ENCODE peak calls at places on chromosomes 4 and X, in six cellular contexts. W, C, Z, U, L and A are unnamed samples.

GRCh38 chrX:57822398-57822797 is 87.9 kb downstream of the ZXDA start:
- DNase-seq in W (no peak), U (no peak), Z (no peak), C (no peak), L (no peak), A (no peak)

GRCh38 chr4:2785613-2786012 is 7.3 kb upstream of the SH3BP2 start:
- DNase-seq in U (no peak), L (no peak), W (peak), Z (no peak), C (no peak), A (no peak)

GRCh38 chr4:108465886-108466491 is 154.4 kb upstream of the RPL34 start:
- DNase-seq in U (no peak), W (no peak), C (no peak), L (no peak), Z (no peak), A (no peak)

GRCh38 chr4:147786031-147786430 is 54.1 kb downstream of the ARHGAP10 start:
- DNase-seq in C (no peak), L (no peak), U (no peak), Z (no peak), W (no peak), A (no peak)

GRCh38 chr4:16608123-16608522 is 290.3 kb downstream of the LDB2 start:
- DNase-seq in W (no peak), U (no peak), L (no peak), Z (peak), C (no peak), A (no peak)

GRCh38 chr4:171067422-171067821 is 745.8 kb upstream of the GALNTL6 start:
- DNase-seq in L (no peak), C (no peak), W (peak), U (no peak), Z (no peak), A (no peak)

GRCh38 chr4:166493828-166494432 is 620.9 kb downstream of the TLL1 start:
- DNase-seq in Z (no peak), U (no peak), C (no peak), W (peak), L (no peak), A (no peak)

GRCh38 chrX:53071604-53072417 is 10.4 kb upstream of the TSPYL2 start:
- DNase-seq in Z (peak), U (no peak), C (no peak), L (peak), W (peak), A (peak)

GRCh38 chr4:14130551-14130950 is 503.0 kb upstream of the BOD1L1 start:
- DNase-seq in U (no peak), L (no peak), C (no peak), W (no peak), Z (peak), A (no peak)

GRCh38 chr4:129578336-129578735 is 482.4 kb downstream of the C4orf33 start:
- DNase-seq in Z (no peak), C (no peak), W (no peak), U (no peak), L (no peak), A (no peak)

GRCh38 chr4:150501019-150501727 is 80.8 kb upstream of the MAB21L2 start:
- DNase-seq in W (peak), U (no peak), Z (peak), L (peak), C (no peak), A (no peak)

GRCh38 chr4:76831475-76832390 is 66.2 kb downstream of the SOWAHB start:
- DNase-seq in Z (peak), C (no peak), L (no peak), U (no peak), W (peak), A (no peak)

GRCh38 chr4:93157984-93158383 is 670.6 kb upstream of the ATOH1 start:
- DNase-seq in C (no peak), L (peak), Z (peak), U (no peak), W (no peak), A (no peak)

GRCh38 chr4:43680416-43680815 is 768.2 kb downstream of the KCTD8 start:
- DNase-seq in L (no peak), W (no peak), U (peak), C (no peak), Z (no peak), A (no peak)
- H2AFZ ChIP-seq in L (no peak), W (no peak), U (no peak), C (no peak), Z (no peak), A (no peak)

GRCh38 chr4:163493643-163494359 is 689 bp upstream of the TMA16 start:
- DNase-seq in U (no peak), L (peak), W (no peak), C (no peak), Z (no peak), A (no peak)
- H3K23ac ChIP-seq in U (peak), L (no peak), W (no peak), C (no peak), Z (no peak), A (no peak)

GRCh38 chr4:82376109-82376508 is 2.3 kb upstream of the HNRNPD start:
- DNase-seq in W (no peak), Z (no peak), L (no peak), U (no peak), C (no peak), A (no peak)

GRCh38 chr4:82372502-82372873 is 1.3 kb downstream of the HNRNPD start:
- DNase-seq in C (no peak), L (peak), W (peak), Z (peak), U (no peak), A (no peak)

GRCh38 chr4:82373816-82374740 is at the start of gene HNRNPD:
- DNase-seq in U (peak), Z (peak), W (peak), C (peak), L (peak), A (peak)

GRCh38 chr4:82371398-82371972 is 2.3 kb downstream of the HNRNPD start:
- DNase-seq in L (peak), U (no peak), W (peak), Z (peak), C (no peak), A (no peak)

DNA sequence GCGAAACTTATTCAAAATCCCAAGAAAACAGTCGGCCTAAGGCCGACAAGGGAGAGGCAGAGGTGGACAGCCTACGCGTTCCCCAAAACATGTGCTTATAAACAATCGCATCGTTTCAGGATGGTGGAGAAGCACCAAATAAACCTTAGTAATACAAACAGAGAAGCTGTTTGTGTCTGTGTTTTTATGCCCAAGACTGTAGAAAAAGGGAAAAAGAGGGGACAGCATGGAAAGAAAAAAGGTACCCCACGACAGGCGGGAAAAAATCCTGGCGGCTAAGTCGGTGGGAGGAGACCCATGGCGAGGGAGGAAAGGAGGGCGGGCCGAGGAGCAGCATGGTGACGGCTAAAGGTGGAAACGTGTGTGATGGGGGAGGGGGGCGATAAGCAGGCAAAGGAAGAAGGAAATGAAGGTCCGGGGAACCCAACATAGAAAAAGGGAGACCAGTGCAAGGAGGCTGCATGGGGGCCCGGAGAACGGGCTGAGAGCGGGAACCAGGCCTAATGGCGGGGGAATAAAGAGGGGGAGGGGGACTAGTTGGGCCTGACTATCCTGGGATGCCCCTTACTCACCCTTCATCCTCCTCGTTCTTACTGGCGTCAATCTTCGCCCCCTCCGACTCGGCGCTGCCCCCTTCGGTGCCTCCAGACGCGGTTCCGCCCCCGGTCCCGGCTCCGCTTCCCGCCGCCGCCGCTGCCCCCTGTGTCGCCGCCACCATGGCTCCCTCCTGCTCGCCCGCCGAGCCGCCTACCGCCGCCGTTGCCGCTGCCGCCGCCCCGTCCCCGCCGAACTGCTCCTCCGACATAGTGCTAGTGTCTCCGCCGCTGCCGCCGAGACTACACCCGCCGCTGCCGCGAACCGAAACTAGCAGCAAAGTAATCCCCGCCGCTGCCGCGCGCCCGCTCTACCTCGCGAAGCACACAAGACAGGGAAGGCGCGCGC is 646 bp downstream of the HNRNPD start:
- DNase-seq in W (peak), L (peak), U (peak), C (peak), Z (peak), A (peak)
- H2AFZ ChIP-seq in W (peak), L (peak), U (peak), C (no peak), Z (peak), A (no peak)

DNA sequence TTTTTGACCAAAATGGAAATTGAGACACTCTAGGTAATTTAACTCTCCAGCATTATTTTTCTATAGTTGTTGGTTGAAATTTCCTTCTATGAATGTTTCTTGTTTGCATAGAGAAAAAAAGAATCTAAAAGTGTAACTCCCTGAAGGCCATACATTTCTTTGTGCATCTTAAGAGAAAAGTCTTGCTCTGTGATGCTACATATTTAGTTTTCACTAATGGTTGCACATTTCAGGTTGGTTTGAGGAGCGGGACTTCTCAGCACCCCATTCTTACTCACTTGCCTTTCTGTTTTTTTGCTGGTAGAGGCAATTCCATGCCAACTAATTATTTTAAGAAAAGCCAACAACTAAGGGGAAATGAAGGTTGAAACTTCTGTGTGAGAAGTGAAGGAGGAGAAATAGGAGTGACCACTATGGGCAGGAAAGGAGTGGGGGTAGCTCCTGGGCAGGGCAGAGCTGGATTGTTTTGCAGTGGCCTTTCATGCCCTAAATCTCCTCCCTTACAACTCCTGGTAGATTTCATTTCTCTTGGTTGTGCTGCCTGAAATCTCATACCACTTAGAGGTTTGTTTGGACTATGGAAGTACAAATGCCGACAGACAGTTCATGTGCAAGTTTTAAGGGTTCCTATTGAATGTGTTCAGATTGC is 76.6 kb downstream of the RAPGEF2 start:
- DNase-seq in U (no peak), L (no peak), Z (no peak), W (no peak), C (no peak), A (no peak)
- H3K23ac ChIP-seq in U (no peak), L (peak), Z (peak), W (no peak), C (no peak), A (no peak)

DNA sequence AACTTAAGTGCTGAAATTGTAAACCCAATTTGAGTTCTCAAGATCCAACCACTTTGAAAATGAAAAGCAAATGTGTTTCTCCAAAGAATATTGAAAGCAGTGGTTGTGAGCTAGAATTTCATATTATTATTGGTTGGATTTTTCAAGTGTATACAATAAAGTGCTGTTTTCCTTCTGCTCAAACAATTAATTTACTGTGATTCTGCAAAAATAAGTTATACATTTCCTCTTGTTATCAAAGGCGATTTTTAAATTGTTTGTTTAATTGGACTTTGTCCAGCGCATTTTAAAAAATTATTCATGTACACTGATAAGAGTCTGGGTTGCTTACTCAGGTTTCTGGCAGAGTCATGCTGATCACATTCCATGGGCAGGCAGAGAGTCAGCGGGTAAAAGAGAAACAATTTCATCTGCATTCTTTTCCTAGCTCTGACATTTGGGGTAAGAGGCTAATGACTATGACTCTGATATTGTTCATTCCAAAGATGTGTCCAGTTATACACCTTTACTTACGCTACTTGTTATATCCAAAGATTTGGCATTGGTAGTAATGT is 8.9 kb downstream of the FAT4 start:
- DNase-seq in C (no peak), W (peak), U (no peak), Z (peak), L (peak), A (no peak)
- H2AFZ ChIP-seq in C (no peak), W (no peak), U (no peak), Z (no peak), L (no peak), A (no peak)